ENCODE peak calls at places on chromosome 7, in nine cellular contexts. One of them, this sample, is unnamed.

GRCh38 chr7:88291401-88292173 is 15.1 kb downstream of the STEAP4 start:
- DNase-seq in pancreas: no peak
- DNase-seq in RWPE2: no peak
- DNase-seq in A549: peak; percentile 50
- DNase-seq in prostate gland: peak; percentile 29
- DNase-seq in IMR-90: peak; percentile 3
- DNase-seq in osteoblast: no peak
- DNase-seq in OCI-LY7: no peak
- DNase-seq in SK-N-SH: no peak
- DNase-seq in this sample: no peak

GRCh38 chr7:26504417-26504816 is 212.8 kb downstream of the SNX10 start:
- DNase-seq in pancreas: no peak
- DNase-seq in RWPE2: no peak
- DNase-seq in SK-N-SH: no peak
- DNase-seq in prostate gland: no peak
- DNase-seq in IMR-90: no peak
- DNase-seq in osteoblast: no peak
- DNase-seq in A549: no peak
- DNase-seq in OCI-LY7: no peak
- DNase-seq in this sample: no peak

GRCh38 chr7:85890244-85890811 is 703.5 kb upstream of the SEMA3D start:
- DNase-seq in IMR-90: peak; percentile 21
- DNase-seq in SK-N-SH: peak; percentile 48
- DNase-seq in A549: peak; percentile 34
- DNase-seq in RWPE2: no peak
- DNase-seq in prostate gland: no peak
- DNase-seq in OCI-LY7: peak; percentile 66
- DNase-seq in pancreas: no peak
- DNase-seq in osteoblast: no peak
- DNase-seq in this sample: no peak

GRCh38 chr7:114789942-114790341 is 132.0 kb upstream of the MDFIC start:
- DNase-seq in SK-N-SH: no peak
- DNase-seq in IMR-90: peak; percentile 87
- DNase-seq in prostate gland: no peak
- DNase-seq in osteoblast: peak; percentile 65
- DNase-seq in A549: no peak
- DNase-seq in OCI-LY7: no peak
- DNase-seq in RWPE2: no peak
- DNase-seq in pancreas: no peak
- DNase-seq in this sample: no peak

GRCh38 chr7:19754521-19755116 is 18.8 kb downstream of the TMEM196 start:
- DNase-seq in osteoblast: no peak
- DNase-seq in pancreas: no peak
- DNase-seq in RWPE2: no peak
- DNase-seq in A549: peak; percentile 49
- DNase-seq in IMR-90: peak; percentile 12
- DNase-seq in prostate gland: no peak
- DNase-seq in SK-N-SH: peak; percentile 12
- DNase-seq in OCI-LY7: peak; percentile 29
- DNase-seq in this sample: no peak

GRCh38 chr7:128231021-128231420 is 10.1 kb upstream of the LEP start:
- DNase-seq in A549: no peak
- DNase-seq in IMR-90: no peak
- DNase-seq in OCI-LY7: no peak
- DNase-seq in RWPE2: no peak
- DNase-seq in osteoblast: no peak
- DNase-seq in prostate gland: peak; percentile 50
- DNase-seq in SK-N-SH: no peak
- DNase-seq in pancreas: no peak
- DNase-seq in this sample: no peak

GRCh38 chr7:70480913-70481579 is 650.9 kb upstream of the GALNT17 start:
- DNase-seq in A549: no peak
- DNase-seq in RWPE2: no peak
- DNase-seq in OCI-LY7: no peak
- DNase-seq in SK-N-SH: no peak
- DNase-seq in prostate gland: peak; percentile 79
- DNase-seq in osteoblast: peak; percentile 74
- DNase-seq in pancreas: no peak
- DNase-seq in IMR-90: no peak
- DNase-seq in this sample: no peak

GRCh38 chr7:108846471-108846870 is 276.8 kb downstream of the DNAJB9 start:
- DNase-seq in A549: no peak
- DNase-seq in prostate gland: no peak
- DNase-seq in IMR-90: no peak
- DNase-seq in SK-N-SH: no peak
- DNase-seq in OCI-LY7: no peak
- DNase-seq in osteoblast: no peak
- DNase-seq in pancreas: no peak
- DNase-seq in RWPE2: no peak
- DNase-seq in this sample: no peak

GRCh38 chr7:43735802-43736603 is 6.7 kb upstream of the COA1 start:
- DNase-seq in SK-N-SH: no peak
- DNase-seq in osteoblast: no peak
- DNase-seq in RWPE2: no peak
- DNase-seq in OCI-LY7: no peak
- DNase-seq in prostate gland: no peak
- DNase-seq in A549: no peak
- DNase-seq in IMR-90: peak; percentile 37
- DNase-seq in pancreas: no peak
- DNase-seq in this sample: no peak

GRCh38 chr7:94710256-94710655 is 54.3 kb upstream of the SGCE start:
- DNase-seq in OCI-LY7: no peak
- DNase-seq in IMR-90: peak; percentile 31
- DNase-seq in SK-N-SH: no peak
- DNase-seq in prostate gland: no peak
- DNase-seq in A549: no peak
- DNase-seq in pancreas: no peak
- DNase-seq in RWPE2: no peak
- DNase-seq in osteoblast: peak; percentile 83
- DNase-seq in this sample: no peak

GRCh38 chr7:68070992-68071391 is 1074.4 kb downstream of the TYW1 start:
- DNase-seq in SK-N-SH: no peak
- DNase-seq in A549: no peak
- DNase-seq in IMR-90: no peak
- DNase-seq in RWPE2: no peak
- DNase-seq in osteoblast: no peak
- DNase-seq in prostate gland: no peak
- DNase-seq in pancreas: no peak
- DNase-seq in OCI-LY7: no peak
- DNase-seq in this sample: no peak

GRCh38 chr7:1057416-1058291 is 13.3 kb downstream of the GPR146 start:
- DNase-seq in RWPE2: no peak
- DNase-seq in IMR-90: no peak
- DNase-seq in pancreas: peak; percentile 63
- DNase-seq in OCI-LY7: no peak
- DNase-seq in SK-N-SH: no peak
- DNase-seq in A549: no peak
- DNase-seq in osteoblast: no peak
- DNase-seq in prostate gland: no peak
- DNase-seq in this sample: no peak

GRCh38 chr7:96408881-96409280 is 87.0 kb upstream of the SLC25A13 start:
- DNase-seq in osteoblast: no peak
- DNase-seq in IMR-90: no peak
- DNase-seq in prostate gland: peak; percentile 10
- DNase-seq in OCI-LY7: no peak
- DNase-seq in pancreas: no peak
- DNase-seq in SK-N-SH: no peak
- DNase-seq in A549: no peak
- DNase-seq in RWPE2: no peak
- DNase-seq in this sample: no peak

GRCh38 chr7:35253680-35254495 is at the start of gene TBX20:
- DNase-seq in IMR-90: peak; percentile 19
- DNase-seq in osteoblast: peak; percentile 84
- DNase-seq in RWPE2: no peak
- DNase-seq in OCI-LY7: peak; percentile 66
- DNase-seq in prostate gland: no peak
- DNase-seq in SK-N-SH: peak; percentile 98
- DNase-seq in A549: peak; percentile 80
- DNase-seq in pancreas: peak; percentile 69
- DNase-seq in this sample: peak; percentile 68

GRCh38 chr7:922334-923107 is 32.0 kb downstream of the ADAP1 start:
- DNase-seq in pancreas: peak; percentile 62
- DNase-seq in IMR-90: no peak
- DNase-seq in osteoblast: no peak
- DNase-seq in prostate gland: no peak
- DNase-seq in RWPE2: peak; percentile 45
- DNase-seq in SK-N-SH: no peak
- DNase-seq in OCI-LY7: no peak
- DNase-seq in A549: no peak
- DNase-seq in this sample: no peak

GRCh38 chr7:18109762-18110161 is 82.1 kb upstream of the PRPS1L1 start:
- DNase-seq in SK-N-SH: no peak
- DNase-seq in OCI-LY7: no peak
- DNase-seq in RWPE2: no peak
- DNase-seq in osteoblast: no peak
- DNase-seq in prostate gland: no peak
- DNase-seq in A549: no peak
- DNase-seq in IMR-90: peak; percentile 55
- DNase-seq in pancreas: no peak
- DNase-seq in this sample: no peak

GRCh38 chr7:117068511-117069155 is 115.3 kb downstream of the ST7 start:
- DNase-seq in osteoblast: no peak
- DNase-seq in A549: no peak
- DNase-seq in IMR-90: no peak
- DNase-seq in OCI-LY7: no peak
- DNase-seq in pancreas: no peak
- DNase-seq in RWPE2: no peak
- DNase-seq in prostate gland: no peak
- DNase-seq in SK-N-SH: peak; percentile 33
- DNase-seq in this sample: no peak

GRCh38 chr7:100477871-100478248 is 1.2 kb downstream of the TSC22D4 start:
- DNase-seq in osteoblast: peak; percentile 89
- DNase-seq in IMR-90: no peak
- DNase-seq in prostate gland: no peak
- DNase-seq in pancreas: no peak
- DNase-seq in OCI-LY7: no peak
- DNase-seq in RWPE2: no peak
- DNase-seq in SK-N-SH: no peak
- DNase-seq in A549: no peak
- DNase-seq in this sample: no peak

GRCh38 chr7:18425873-18426520 is 69.6 kb upstream of the HDAC9 start:
- DNase-seq in pancreas: no peak
- DNase-seq in OCI-LY7: no peak
- DNase-seq in RWPE2: no peak
- DNase-seq in SK-N-SH: no peak
- DNase-seq in A549: no peak
- DNase-seq in prostate gland: no peak
- DNase-seq in osteoblast: no peak
- DNase-seq in IMR-90: no peak
- DNase-seq in this sample: no peak

GRCh38 chr7:143407296-143408246 is 1.1 kb downstream of the EPHA1 start:
- DNase-seq in pancreas: peak; percentile 63
- DNase-seq in SK-N-SH: no peak
- DNase-seq in prostate gland: no peak
- DNase-seq in osteoblast: peak; percentile 84
- DNase-seq in RWPE2: no peak
- DNase-seq in A549: no peak
- DNase-seq in OCI-LY7: no peak
- DNase-seq in IMR-90: no peak
- DNase-seq in this sample: no peak
- H3K4me3 ChIP-seq in pancreas: peak overlapping the region; percentile 57
- H3K4me3 ChIP-seq in SK-N-SH: no peak overlapping the region
- H3K4me3 ChIP-seq in prostate gland: peak overlapping the region; percentile 53
- H3K4me3 ChIP-seq in osteoblast: no peak overlapping the region
- H3K4me3 ChIP-seq in RWPE2: peak overlapping the region; percentile 64
- H3K4me3 ChIP-seq in A549: no peak overlapping the region
- H3K4me3 ChIP-seq in OCI-LY7: no peak overlapping the region
- H3K4me3 ChIP-seq in IMR-90: no peak overlapping the region
- H3K4me3 ChIP-seq in this sample: no peak overlapping the region

DNA sequence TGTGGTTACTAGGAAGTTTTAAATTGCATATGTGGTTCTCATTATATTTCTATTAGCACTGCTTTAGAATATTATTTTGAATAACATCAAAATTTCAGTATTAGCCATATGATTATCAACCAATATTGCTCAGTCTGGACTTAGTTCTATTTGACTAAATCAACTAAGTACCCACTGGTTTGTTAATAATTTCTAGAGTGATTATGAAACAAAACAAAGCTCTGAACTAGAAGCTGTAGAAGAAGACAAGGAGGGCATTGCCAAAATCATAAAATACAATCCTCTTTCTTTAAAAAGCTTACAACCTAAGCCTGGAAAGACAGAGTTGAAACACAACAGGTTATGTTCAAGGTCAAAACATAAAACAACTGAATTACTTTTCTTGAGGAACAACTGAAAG is 204.7 kb downstream of the KMT2C start:
- DNase-seq in RWPE2: no peak
- DNase-seq in prostate gland: no peak
- DNase-seq in pancreas: no peak
- DNase-seq in OCI-LY7: no peak
- DNase-seq in IMR-90: no peak
- DNase-seq in A549: no peak
- DNase-seq in SK-N-SH: no peak
- DNase-seq in osteoblast: no peak
- DNase-seq in this sample: no peak
- H3K27ac ChIP-seq in RWPE2: no peak overlapping the region
- H3K27ac ChIP-seq in prostate gland: no peak overlapping the region
- H3K27ac ChIP-seq in pancreas: no peak overlapping the region
- H3K27ac ChIP-seq in OCI-LY7: no peak overlapping the region
- H3K27ac ChIP-seq in IMR-90: no peak overlapping the region
- H3K27ac ChIP-seq in A549: no peak overlapping the region
- H3K27ac ChIP-seq in SK-N-SH: no peak overlapping the region
- H3K27ac ChIP-seq in osteoblast: no peak overlapping the region
- H3K27ac ChIP-seq in this sample: no peak overlapping the region

DNA sequence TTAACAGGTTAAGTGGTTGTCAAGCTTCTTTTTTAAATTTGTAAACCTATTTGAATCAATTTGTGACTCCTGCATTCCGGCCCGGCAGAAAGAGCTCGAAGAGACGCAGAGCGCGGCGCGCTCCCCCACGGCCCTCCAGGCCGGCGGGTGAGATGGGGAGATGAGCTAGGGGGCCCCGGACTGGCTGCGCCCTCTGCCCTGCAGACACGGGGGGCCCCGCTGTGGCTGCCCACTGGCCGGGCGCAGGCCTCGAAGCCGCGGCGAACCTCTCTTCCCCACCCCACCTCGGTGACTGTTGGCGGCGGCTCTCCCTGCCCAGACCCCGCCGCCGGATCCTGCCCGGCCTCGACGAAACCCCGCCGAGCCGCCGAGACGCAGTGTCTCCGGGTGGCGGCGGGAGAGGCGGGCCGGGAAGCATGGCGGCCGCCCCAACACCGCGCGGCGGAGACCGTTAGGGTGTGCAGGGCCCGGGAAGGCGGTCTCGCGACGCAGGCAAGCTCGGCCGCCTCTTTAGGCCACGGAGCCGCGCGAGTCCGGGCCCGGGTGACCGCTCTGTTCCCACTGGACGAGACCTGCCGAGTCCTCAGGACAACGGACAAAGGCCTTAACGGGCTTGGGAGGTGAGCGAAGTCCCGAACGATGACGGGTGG is 24.1 kb downstream of the NUP42 start:
- DNase-seq in A549: no peak
- DNase-seq in IMR-90: no peak
- DNase-seq in osteoblast: no peak
- DNase-seq in prostate gland: no peak
- DNase-seq in RWPE2: no peak
- DNase-seq in SK-N-SH: peak; percentile 41
- DNase-seq in pancreas: no peak
- DNase-seq in OCI-LY7: no peak
- DNase-seq in this sample: no peak
- H3K4me3 ChIP-seq in A549: no peak overlapping the region
- H3K4me3 ChIP-seq in IMR-90: no peak overlapping the region
- H3K4me3 ChIP-seq in osteoblast: peak overlapping the region; percentile 51
- H3K4me3 ChIP-seq in prostate gland: no peak overlapping the region
- H3K4me3 ChIP-seq in RWPE2: no peak overlapping the region
- H3K4me3 ChIP-seq in SK-N-SH: no peak overlapping the region
- H3K4me3 ChIP-seq in pancreas: no peak overlapping the region
- H3K4me3 ChIP-seq in OCI-LY7: no peak overlapping the region
- H3K4me3 ChIP-seq in this sample: no peak overlapping the region

GRCh38 chr7:16345979-16346958 is 75.1 kb downstream of the CRPPA start:
- DNase-seq in osteoblast: no peak
- DNase-seq in prostate gland: no peak
- DNase-seq in SK-N-SH: no peak
- DNase-seq in pancreas: no peak
- DNase-seq in RWPE2: no peak
- DNase-seq in A549: peak; percentile 8
- DNase-seq in IMR-90: peak; percentile 58
- DNase-seq in OCI-LY7: no peak
- DNase-seq in this sample: no peak
- H3K27ac ChIP-seq in osteoblast: peak overlapping the region; percentile 52
- H3K27ac ChIP-seq in prostate gland: no peak overlapping the region
- H3K27ac ChIP-seq in SK-N-SH: no peak overlapping the region
- H3K27ac ChIP-seq in pancreas: no peak overlapping the region
- H3K27ac ChIP-seq in RWPE2: peak overlapping the region; percentile 13
- H3K27ac ChIP-seq in A549: no peak overlapping the region
- H3K27ac ChIP-seq in IMR-90: no peak overlapping the region
- H3K27ac ChIP-seq in OCI-LY7: no peak overlapping the region
- H3K27ac ChIP-seq in this sample: no peak overlapping the region

This sample was measured in WERI-Rb-1.